ENCODE peak calls at places on chromosomes 2 and 18, in eight cellular contexts. V is cardiac muscle cell, L is PC-3, D is left ventricle myocardium inferior, R is lower leg skin, M is tibial artery, Y is IMR-90, S is HFFc6. F is an unnamed sample.

GRCh38 chr18:58862851-58863538 is 1.7 kb upstream of the ZNF532 start:
- DNase-seq in V (no peak), L (peak), D (peak), R (no peak), M (peak), Y (peak), S (no peak), F (no peak)

GRCh38 chr2:166042768-166043390 is 84.9 kb downstream of the SCN1A start:
- DNase-seq in V (no peak), L (peak), D (no peak), R (no peak), M (no peak), Y (peak), S (no peak), F (no peak)

GRCh38 chr2:3483227-3483985 is 35.9 kb downstream of the ADI1 start:
- DNase-seq in V (peak), L (peak), D (peak), R (no peak), M (no peak), Y (peak), S (no peak), F (no peak)

GRCh38 chr2:241393524-241394196 is 37.6 kb downstream of the FARP2 start:
- DNase-seq in V (no peak), L (no peak), D (no peak), R (no peak), M (no peak), Y (no peak), S (no peak), F (no peak)

GRCh38 chr2:122481717-122482116 is 726.3 kb downstream of the TSN start:
- DNase-seq in V (no peak), L (peak), D (no peak), R (no peak), M (no peak), Y (no peak), S (no peak), F (no peak)

GRCh38 chr18:55739488-55739887 is 151.5 kb upstream of the TCF4 start:
- DNase-seq in V (no peak), L (no peak), D (no peak), R (no peak), M (no peak), Y (no peak), S (no peak), F (no peak)

GRCh38 chr2:189683348-189683747 is 8.9 kb downstream of the ANKAR start:
- DNase-seq in V (no peak), L (peak), D (no peak), R (no peak), M (no peak), Y (peak), S (no peak), F (no peak)

GRCh38 chr2:103963331-103963730 is 890.6 kb upstream of the POU3F3 start:
- DNase-seq in V (no peak), L (no peak), D (no peak), R (no peak), M (no peak), Y (no peak), S (no peak), F (no peak)

GRCh38 chr2:38115216-38116012 is 39.5 kb upstream of the CYP1B1 start:
- DNase-seq in V (peak), L (peak), D (peak), R (peak), M (peak), Y (peak), S (peak), F (no peak)

DNA sequence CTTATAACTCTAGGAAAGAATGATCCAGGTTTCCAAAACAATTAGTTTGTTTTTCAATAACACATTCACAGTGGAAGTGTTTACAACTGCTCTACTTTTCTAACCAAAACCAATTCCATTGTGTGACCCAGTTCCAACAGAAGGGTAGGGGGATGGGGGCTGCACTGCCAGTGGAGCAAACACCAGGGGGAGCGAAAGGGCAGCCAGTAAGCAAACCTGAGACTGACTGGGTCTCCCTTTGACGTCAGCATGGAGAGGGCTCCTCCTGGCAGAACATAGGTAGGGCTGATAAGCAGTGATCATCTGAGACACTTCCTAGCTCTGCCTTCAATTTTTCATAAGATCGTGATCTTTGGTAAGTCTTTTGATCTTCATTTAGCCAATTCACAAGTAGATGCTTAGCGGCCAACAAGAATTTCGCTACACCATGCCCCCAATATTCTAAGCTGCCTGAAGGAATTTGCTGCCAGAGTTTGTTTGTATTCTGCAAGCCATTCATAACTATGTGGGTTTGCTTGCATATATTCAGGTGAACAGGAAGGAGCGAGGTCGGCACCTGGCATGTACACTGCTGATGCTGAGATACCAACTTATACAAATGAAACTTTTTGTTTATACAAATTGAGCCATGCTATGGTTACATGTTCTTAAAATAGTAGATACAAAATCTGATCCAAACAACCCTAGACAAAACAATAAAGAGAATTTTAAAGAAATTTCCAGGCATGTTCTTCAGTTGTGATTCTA is 45.9 kb downstream of the ST6GAL2 start:
- DNase-seq in V (peak), L (peak), D (no peak), R (no peak), M (no peak), Y (no peak), S (no peak), F (no peak)
- TF ChIP-seq CTCF in V (peak), L (peak), D (peak), R (no peak), M (peak), Y (no peak), S (peak), F (peak)

GRCh38 chr18:54250846-54251251 is 18.5 kb upstream of the POLI start:
- DNase-seq in V (no peak), L (no peak), D (no peak), R (no peak), M (no peak), Y (no peak), S (no peak), F (no peak)
- TF ChIP-seq CTCF in V (no peak), L (no peak), D (no peak), R (no peak), M (no peak), Y (no peak), S (no peak), F (no peak)

GRCh38 chr2:119387381-119388129 is 20.8 kb downstream of the DBI start:
- DNase-seq in V (no peak), L (no peak), D (peak), R (peak), M (peak), Y (peak), S (peak), F (no peak)
- TF ChIP-seq CTCF in V (peak), L (no peak), D (peak), R (no peak), M (no peak), Y (no peak), S (no peak), F (no peak)

DNA sequence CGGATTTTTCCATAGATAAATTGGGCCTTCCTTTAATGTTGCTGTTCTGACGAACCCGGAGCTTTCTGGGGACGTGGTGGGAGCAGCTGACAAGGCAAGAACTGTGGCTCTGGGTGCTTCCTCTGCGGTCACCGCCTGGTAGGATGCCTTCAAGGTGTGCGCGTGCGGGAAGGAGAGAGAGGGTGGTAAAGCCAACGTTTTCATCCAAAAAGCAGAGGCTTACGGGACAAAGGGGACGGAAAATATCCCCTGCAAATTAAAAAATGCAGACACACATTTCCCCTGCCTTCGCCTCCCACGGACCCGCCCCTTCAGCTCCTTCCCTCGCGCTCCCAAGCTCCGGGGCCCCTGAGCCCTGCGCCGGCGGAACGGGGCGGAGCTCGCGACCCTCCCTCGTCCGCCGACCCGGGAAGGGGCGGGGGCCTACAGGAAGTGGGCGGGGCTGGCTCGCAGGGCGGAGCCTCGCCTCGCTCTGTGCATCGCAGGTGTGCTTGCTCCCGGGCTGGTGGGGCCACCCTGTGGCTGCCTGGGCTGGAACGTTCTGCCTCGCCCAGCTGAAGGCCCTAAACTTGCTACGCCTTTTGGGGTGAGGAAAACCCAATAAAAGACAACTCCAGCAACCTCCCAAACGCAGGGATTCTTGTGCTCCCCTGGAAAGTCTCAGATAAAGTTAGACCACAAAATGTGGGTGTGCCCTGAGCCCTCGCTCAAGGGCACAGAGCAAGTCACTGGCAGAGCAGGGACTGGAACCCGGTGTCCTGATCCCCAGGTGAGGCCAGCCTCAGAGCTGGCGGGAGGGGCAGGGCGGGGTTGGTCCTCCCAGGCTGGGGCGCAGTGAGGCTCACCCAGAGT is 25.4 kb upstream of the SLC66A3 start:
- DNase-seq in V (peak), L (peak), D (peak), R (no peak), M (no peak), Y (no peak), S (no peak), F (no peak)
- TF ChIP-seq CTCF in V (peak), L (peak), D (peak), R (no peak), M (no peak), Y (no peak), S (no peak), F (peak)

F was measured in HFF-Myc.